ENCODE peak calls at places on chromosome 22, in ten cellular contexts. O is astrocyte of the cerebellum, I is A549, U is AG04450, H is WTC11, P is astrocyte, S is GM04504, G is Calu3, Z is body of pancreas, D is neural progenitor cell. V is an unnamed sample.

GRCh38 chr22:33302049-33302545 is 243.9 kb upstream of the SYN3 start:
- DNase-seq in I (peak; percentile 70), H (peak; percentile 92), G (peak; percentile 92), U (peak; percentile 39), P (peak; percentile 18), O (peak; percentile 33), S (peak; percentile 40), D (peak; percentile 89), Z (peak; percentile 78), V (peak; percentile 90)

GRCh38 chr22:39360674-39361413 is 11.1 kb downstream of the SYNGR1 start:
- DNase-seq in D (peak; percentile 41), I (peak; percentile 29), H (peak; percentile 52), Z (peak; percentile 68), G (peak; percentile 25), U (no peak), P (no peak), O (peak; percentile 36), S (no peak), V (no peak)

GRCh38 chr22:32686354-32686753 is 115.2 kb upstream of the TIMP3 start:
- DNase-seq in S (no peak), U (no peak), G (no peak), P (no peak), I (no peak), O (no peak), H (no peak), D (no peak), Z (no peak), V (no peak)

GRCh38 chr22:28799834-28800307 is 498 bp downstream of the XBP1 start:
- DNase-seq in S (peak; percentile 38), P (peak; percentile 25), U (peak; percentile 10), G (peak; percentile 72), Z (peak; percentile 70), H (peak; percentile 47), I (no peak), O (peak; percentile 27), D (peak; percentile 76), V (peak; percentile 69)

GRCh38 chr22:33167998-33168397 is 109.8 kb upstream of the SYN3 start:
- DNase-seq in D (no peak), S (no peak), O (no peak), I (no peak), G (no peak), Z (no peak), P (no peak), H (no peak), U (no peak), V (no peak)

GRCh38 chr22:27531782-27532530 is 269.6 kb downstream of the MN1 start:
- DNase-seq in S (no peak), D (no peak), U (peak; percentile 42), I (peak; percentile 9), Z (no peak), P (peak; percentile 98), G (no peak), H (no peak), O (peak; percentile 67), V (no peak)

GRCh38 chr22:36131907-36132306 is 28.6 kb downstream of the APOL3 start:
- DNase-seq in U (no peak), O (no peak), D (no peak), P (no peak), I (no peak), G (no peak), H (no peak), S (no peak), Z (no peak), V (no peak)

GRCh38 chr22:43618517-43618916 is 193.6 kb downstream of the EFCAB6 start:
- DNase-seq in G (no peak), S (no peak), P (no peak), O (no peak), U (no peak), Z (no peak), I (no peak), H (no peak), D (no peak), V (no peak)

GRCh38 chr22:45483319-45483718 is 19.4 kb upstream of the FBLN1 start:
- DNase-seq in H (no peak), Z (no peak), O (no peak), P (no peak), U (no peak), S (no peak), D (no peak), G (no peak), I (no peak), V (no peak)

GRCh38 chr22:28998681-28999080 is 63.0 kb downstream of the C22orf31 start:
- DNase-seq in S (no peak), G (no peak), O (no peak), H (no peak), P (no peak), Z (no peak), U (no peak), I (no peak), D (no peak), V (no peak)

GRCh38 chr22:46884365-46884764 is 121.9 kb downstream of the TBC1D22A start:
- DNase-seq in O (no peak), U (no peak), D (peak; percentile 20), H (no peak), S (no peak), P (no peak), Z (no peak), G (no peak), I (no peak), V (no peak)

GRCh38 chr22:47176573-47177333 is 414.3 kb downstream of the TBC1D22A start:
- DNase-seq in H (no peak), G (no peak), S (no peak), D (no peak), Z (peak; percentile 7), O (no peak), I (no peak), P (no peak), U (no peak), V (no peak)

GRCh38 chr22:49753276-49753884 is 74.3 kb downstream of the BRD1 start:
- DNase-seq in Z (no peak), H (no peak), U (no peak), I (no peak), O (no peak), G (no peak), S (no peak), P (no peak), D (no peak), V (no peak)

V was measured in endothelial cell.